ENCODE peak calls at places on chromosomes 3 and 15, in ten cellular contexts. B is endothelial cell of umbilical vein, E is adrenal gland, T is heart left ventricle, G is NB4, U is tibial nerve, Y is Peyer's patch, I is IMR-90, P is prostate gland, J is uterus. M is an unnamed sample.

GRCh38 chr3:100761211-100761921 is 52.1 kb downstream of the TFG start:
- DNase-seq in B (peak; percentile 4), E (no peak), T (no peak), G (peak; percentile 3), U (no peak), Y (no peak), I (no peak), P (no peak), J (no peak), M (peak; percentile 2)

GRCh38 chr15:60379466-60380274 is 18.1 kb downstream of the ANXA2 start:
- DNase-seq in B (no peak), E (no peak), T (no peak), G (peak; percentile 27), U (no peak), Y (no peak), I (peak; percentile 98), P (peak; percentile 64), J (no peak), M (no peak)

GRCh38 chr3:106485202-106485601 is 616.4 kb upstream of the CBLB start:
- DNase-seq in B (no peak), E (no peak), T (no peak), G (no peak), U (no peak), Y (no peak), I (peak; percentile 13), P (no peak), J (no peak), M (no peak)

GRCh38 chr3:149975919-149976318 is 5.2 kb upstream of the PFN2 start:
- DNase-seq in B (no peak), E (no peak), T (no peak), G (no peak), U (no peak), Y (no peak), I (no peak), P (no peak), J (no peak), M (no peak)

GRCh38 chr3:146969356-146969755 is 364.2 kb upstream of the PLSCR5 start:
- DNase-seq in B (no peak), E (no peak), T (no peak), G (no peak), U (no peak), Y (no peak), I (peak; percentile 13), P (no peak), J (no peak), M (no peak)

GRCh38 chr3:186418601-186419238 is 56.7 kb upstream of the DGKG start:
- DNase-seq in B (no peak), E (no peak), T (no peak), G (no peak), U (no peak), Y (no peak), I (no peak), P (no peak), J (no peak), M (no peak)

GRCh38 chr3:77562089-77562488 is 522.2 kb downstream of the ROBO2 start:
- DNase-seq in B (no peak), E (no peak), T (no peak), G (no peak), U (no peak), Y (no peak), I (peak; percentile 1), P (no peak), J (no peak), M (no peak)

GRCh38 chr15:69782809-69783208 is 314.9 kb downstream of the TLE3 start:
- DNase-seq in B (no peak), E (no peak), T (no peak), G (no peak), U (no peak), Y (no peak), I (no peak), P (no peak), J (no peak), M (no peak)

GRCh38 chr3:123621510-123622189 is 36.8 kb upstream of the HACD2 start:
- DNase-seq in B (no peak), E (no peak), T (no peak), G (no peak), U (no peak), Y (no peak), I (no peak), P (no peak), J (no peak), M (no peak)

GRCh38 chr3:123618768-123619484 is 34.1 kb upstream of the HACD2 start:
- DNase-seq in B (peak; percentile 48), E (peak; percentile 74), T (peak; percentile 80), G (peak; percentile 89), U (peak; percentile 78), Y (no peak), I (peak; percentile 82), P (peak; percentile 54), J (peak; percentile 77), M (no peak)

GRCh38 chr3:123622766-123623165 is 37.9 kb upstream of the HACD2 start:
- DNase-seq in B (no peak), E (no peak), T (no peak), G (no peak), U (no peak), Y (no peak), I (no peak), P (no peak), J (no peak), M (no peak)

GRCh38 chr3:123618076-123618703 is 33.3 kb upstream of the HACD2 start:
- DNase-seq in B (no peak), E (no peak), T (no peak), G (peak; percentile 52), U (no peak), Y (no peak), I (no peak), P (no peak), J (no peak), M (no peak)

DNA sequence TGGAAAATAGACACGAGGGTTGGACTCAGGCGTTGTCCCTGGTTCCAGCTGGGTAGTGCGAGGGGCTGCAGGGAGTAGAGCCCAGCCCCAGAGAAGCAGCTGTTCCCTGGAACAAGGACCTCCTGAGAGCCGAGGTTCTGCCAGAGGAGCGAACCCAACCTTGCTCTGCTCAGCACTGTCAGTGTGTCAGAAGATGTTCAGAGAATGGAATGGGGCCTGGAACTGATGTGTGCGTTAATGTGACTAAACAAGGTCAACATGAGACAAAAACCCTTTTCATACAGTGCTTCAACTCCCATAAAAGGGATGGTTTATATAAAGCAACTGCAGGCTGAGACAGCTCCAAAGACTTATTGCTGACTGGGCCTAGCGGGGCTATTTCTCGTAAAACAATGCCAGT is 35.5 kb upstream of the HACD2 start:
- DNase-seq in B (no peak), E (no peak), T (no peak), G (no peak), U (no peak), Y (no peak), I (peak; percentile 94), P (peak; percentile 26), J (peak; percentile 78), M (no peak)
- TF ChIP-seq POLR2A in B (no peak), E (no peak), T (no peak), G (no peak), U (no peak), Y (no peak), I (peak; percentile 72), P (peak; percentile 34), J (peak; percentile 67), M (no peak)

GRCh38 chr3:119582178-119582577 is 2.9 kb downstream of the ADPRH start:
- DNase-seq in B (no peak), E (no peak), T (no peak), G (no peak), U (no peak), Y (no peak), I (peak; percentile 43), P (no peak), J (no peak), M (no peak)

GRCh38 chr3:119580148-119580760 is 962 bp downstream of the ADPRH start:
- DNase-seq in B (no peak), E (peak; percentile 50), T (no peak), G (peak; percentile 71), U (peak; percentile 32), Y (no peak), I (no peak), P (peak; percentile 16), J (peak; percentile 34), M (peak; percentile 44)

GRCh38 chr3:119585193-119585592 is 5.9 kb downstream of the ADPRH start:
- DNase-seq in B (no peak), E (no peak), T (no peak), G (no peak), U (no peak), Y (no peak), I (no peak), P (no peak), J (no peak), M (no peak)

GRCh38 chr3:119575507-119575906 is 3.8 kb upstream of the ADPRH start:
- DNase-seq in B (no peak), E (no peak), T (no peak), G (no peak), U (no peak), Y (no peak), I (no peak), P (peak; percentile 14), J (no peak), M (no peak)

GRCh38 chr3:119579366-119580147 is at the start of gene ADPRH:
- DNase-seq in B (peak; percentile 78), E (peak; percentile 90), T (peak; percentile 94), G (peak; percentile 75), U (peak; percentile 42), Y (peak; percentile 85), I (peak; percentile 17), P (peak; percentile 57), J (peak; percentile 73), M (peak; percentile 65)
- TF ChIP-seq POLR2A in B (no peak), E (peak; percentile 77), T (peak; percentile 48), G (no peak), U (peak; percentile 21), Y (no peak), I (no peak), P (peak; percentile 18), J (peak; percentile 38), M (peak; percentile 71)

DNA sequence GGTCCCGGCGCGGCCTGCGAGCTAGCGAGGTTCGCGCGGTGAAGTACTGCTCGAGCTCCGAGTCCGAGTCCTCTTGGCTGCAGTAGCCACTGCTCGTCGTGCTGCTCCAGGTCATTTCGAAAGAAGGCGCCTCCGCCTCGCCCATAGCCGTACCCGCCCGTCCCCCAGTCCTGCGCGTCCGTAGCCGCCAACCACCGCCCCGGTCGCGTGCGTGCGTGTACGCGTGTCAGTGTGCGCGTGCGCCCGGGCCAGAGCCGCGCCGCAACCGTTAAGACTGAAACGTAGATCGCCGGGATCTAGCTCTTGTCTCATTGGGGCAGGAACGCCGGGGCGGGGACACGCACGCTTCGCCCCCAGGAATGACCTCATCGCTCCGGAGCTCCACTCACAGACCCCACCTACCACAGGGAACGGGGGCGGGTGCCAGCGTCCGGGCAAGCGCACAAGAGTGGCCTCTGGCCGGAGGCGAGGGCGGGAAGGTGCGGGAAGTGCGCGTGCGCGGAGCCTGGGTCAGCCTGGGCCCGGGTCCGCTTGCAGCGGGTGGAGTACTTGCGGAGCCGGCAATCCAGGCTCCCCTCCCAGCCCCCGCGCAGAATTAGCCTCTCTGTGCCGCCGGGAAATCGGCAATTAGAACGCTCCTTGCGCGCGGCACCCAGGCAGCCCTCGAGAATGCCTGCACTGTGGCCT is 3.3 kb downstream of the RASSF1 start:
- DNase-seq in B (peak; percentile 99), E (peak; percentile 100), T (peak; percentile 100), G (peak; percentile 99), U (peak; percentile 98), Y (peak; percentile 99), I (peak; percentile 99), P (peak; percentile 99), J (peak; percentile 100), M (peak; percentile 98)
- TF ChIP-seq POLR2A in B (peak; percentile 63), E (peak; percentile 96), T (peak; percentile 93), G (peak; percentile 79), U (peak; percentile 65), Y (peak; percentile 71), I (peak; percentile 90), P (peak; percentile 97), J (peak; percentile 95), M (peak; percentile 50)

DNA sequence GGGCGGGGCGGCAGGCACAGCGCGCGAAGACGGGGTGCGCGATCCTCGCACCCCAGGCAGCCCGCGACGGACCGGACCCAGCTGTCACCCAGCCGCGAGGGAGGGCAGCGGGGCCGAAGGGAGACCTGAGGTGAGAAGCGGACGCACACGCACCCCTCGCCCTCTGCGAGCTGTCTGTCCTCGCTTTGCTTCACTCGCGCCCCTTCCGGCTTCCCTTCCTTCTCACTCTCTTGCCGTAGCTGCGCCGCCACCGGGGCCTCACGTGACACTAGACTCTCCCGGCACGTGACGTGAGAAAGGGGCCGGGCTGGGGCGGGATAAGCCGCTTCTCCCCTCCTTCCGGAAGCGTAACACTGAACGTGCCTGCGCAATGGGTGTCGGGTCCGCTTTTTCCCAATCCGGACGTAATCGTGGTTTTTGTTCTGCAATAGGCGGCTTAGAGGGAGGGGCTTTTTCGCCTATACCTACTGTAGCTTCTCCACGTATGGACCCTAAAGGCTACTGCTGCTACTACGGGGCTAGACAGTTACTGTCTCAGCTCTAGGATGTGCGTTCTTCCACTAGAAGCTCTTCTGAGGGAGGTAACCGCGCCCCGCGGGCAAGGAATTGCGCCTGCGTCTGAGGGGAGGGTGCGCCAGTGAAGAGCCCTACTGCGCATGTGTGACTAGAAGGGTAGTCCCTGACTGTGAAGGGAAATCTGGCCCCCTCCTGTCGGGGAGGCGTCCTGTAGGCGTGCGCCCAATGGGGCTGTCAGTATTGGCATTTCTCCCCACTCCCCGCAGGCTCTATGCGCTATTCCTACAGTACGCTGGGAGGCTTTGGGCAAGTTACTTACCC is at the start of the genes ATG3 and SLC35A5:
- DNase-seq in B (peak; percentile 99), E (peak; percentile 98), T (peak; percentile 99), G (peak; percentile 98), U (peak; percentile 99), Y (peak; percentile 98), I (peak; percentile 98), P (peak; percentile 98), J (peak; percentile 98), M (peak; percentile 68)
- TF ChIP-seq POLR2A in B (peak; percentile 89), E (peak; percentile 96), T (peak; percentile 65), G (peak; percentile 44), U (peak; percentile 60), Y (peak; percentile 89), I (peak; percentile 88), P (peak; percentile 57), J (peak; percentile 80), M (peak; percentile 89)